ENCODE peak calls at places on chromosomes 7 and 10, in four cellular contexts. U is astrocyte of the hippocampus; O is activated CD4-positive, alpha-beta T cell treated with anti-CD3 and anti-CD28 coated beads for 36 hours; G is activated CD8-positive, alpha-beta memory T cell treated with anti-CD3 and anti-CD28 coated beads for 48 hours. A is an unnamed sample.

GRCh38 chr7:138608292-138608691 is 92.9 kb downstream of the SVOPL start:
- DNase-seq in O (peak; percentile 64), G (no peak), U (peak; percentile 8), A (peak; percentile 59)

GRCh38 chr7:156665101-156665500 is 24.5 kb downstream of the RNF32 start:
- DNase-seq in G (no peak), U (peak; percentile 50), O (no peak), A (no peak)

GRCh38 chr7:70920886-70921285 is 211.1 kb upstream of the GALNT17 start:
- DNase-seq in O (no peak), G (no peak), U (no peak), A (no peak)

GRCh38 chr7:26062240-26062603 is 89.8 kb upstream of the NFE2L3 start:
- DNase-seq in U (no peak), G (no peak), O (peak; percentile 14), A (no peak)

GRCh38 chr7:121084256-121084655 is 95.7 kb downstream of the CPED1 start:
- DNase-seq in U (no peak), G (no peak), O (no peak), A (peak; percentile 43)

GRCh38 chr7:89072094-89072493 is 276.6 kb upstream of the TEX47 start:
- DNase-seq in G (no peak), U (peak; percentile 66), O (no peak), A (peak; percentile 48)

GRCh38 chr7:36277247-36277542 is 112.5 kb upstream of the ANLN start:
- DNase-seq in G (no peak), U (no peak), O (no peak), A (no peak)

GRCh38 chr7:100166966-100167911 is 1.2 kb downstream of the GAL3ST4 start:
- DNase-seq in G (no peak), U (no peak), O (no peak), A (no peak)

GRCh38 chr10:44180321-44181154 is 204.4 kb downstream of the CXCL12 start:
- DNase-seq in U (peak; percentile 80), G (no peak), O (no peak), A (peak; percentile 91)

A was measured in astrocyte of the spinal cord.